ENCODE peak calls at places on chromosome 14, in seven cellular contexts. F is neuronal stem cell, Q is endothelial cell of umbilical vein, M is fibroblast of lung, I is MM.1S, D is IMR-90, U is Karpas-422. S is an unnamed sample.

GRCh38 chr14:67428501-67429031 is 16.6 kb upstream of the PLEK2 start:
- DNase-seq in Q (no peak), M (peak; percentile 82), F (no peak), U (no peak), D (peak; percentile 75), I (no peak), S (peak; percentile 59)

GRCh38 chr14:53278602-53279506 is 125.7 kb upstream of the DDHD1 start:
- DNase-seq in U (peak; percentile 46), D (peak; percentile 89), Q (peak; percentile 66), F (no peak), M (peak; percentile 52), I (no peak), S (peak; percentile 73)

GRCh38 chr14:60670994-60671393 is 21.7 kb upstream of the SIX1 start:
- DNase-seq in D (peak; percentile 8), F (no peak), M (no peak), U (no peak), Q (no peak), I (no peak), S (no peak)

GRCh38 chr14:73376585-73376984 is 81.8 kb downstream of the NUMB start:
- DNase-seq in D (no peak), Q (no peak), I (no peak), F (no peak), U (no peak), M (no peak), S (no peak)

GRCh38 chr14:94961761-94962575 is 192.1 kb upstream of the GSC start:
- DNase-seq in F (no peak), I (no peak), M (no peak), U (no peak), D (no peak), Q (no peak), S (no peak)

GRCh38 chr14:61925043-61925442 is 162.8 kb downstream of the SNAPC1 start:
- DNase-seq in Q (peak; percentile 6), I (no peak), F (no peak), D (peak; percentile 29), U (peak; percentile 84), M (peak; percentile 28), S (peak; percentile 16)

GRCh38 chr14:64693766-64694165 is 10.5 kb upstream of the PLEKHG3 start:
- DNase-seq in Q (no peak), U (no peak), I (no peak), F (no peak), D (no peak), M (no peak), S (no peak)

GRCh38 chr14:35534884-35535793 is 1.2 kb downstream of the INSM2 start:
- DNase-seq in F (peak; percentile 84), M (peak; percentile 61), I (peak; percentile 48), U (peak; percentile 61), D (peak; percentile 62), Q (peak; percentile 69), S (peak; percentile 68)

GRCh38 chr14:58750321-58751269 is 112.8 kb downstream of the DACT1 start:
- DNase-seq in I (no peak), U (no peak), F (no peak), Q (no peak), M (no peak), D (no peak), S (no peak)

GRCh38 chr14:97056086-97056485 is 258.9 kb downstream of the VRK1 start:
- DNase-seq in Q (no peak), I (no peak), D (no peak), U (no peak), F (no peak), M (no peak), S (no peak)

GRCh38 chr14:94638330-94638729 is 26.1 kb downstream of the SERPINA3 start:
- DNase-seq in U (no peak), Q (no peak), M (peak; percentile 41), F (no peak), D (peak; percentile 11), I (no peak), S (peak; percentile 46)

GRCh38 chr14:72715215-72715909 is 178.5 kb downstream of the DPF3 start:
- DNase-seq in I (no peak), Q (no peak), D (peak; percentile 18), F (no peak), U (no peak), M (peak; percentile 47), S (no peak)

GRCh38 chr14:96352708-96353107 is 10.4 kb downstream of the ATG2B start:
- DNase-seq in I (no peak), D (peak; percentile 73), U (no peak), M (peak; percentile 17), F (no peak), Q (no peak), S (no peak)

GRCh38 chr14:89534896-89535615 is 118.0 kb upstream of the FOXN3 start:
- DNase-seq in U (no peak), F (no peak), M (peak; percentile 79), Q (peak; percentile 46), D (peak; percentile 72), I (no peak), S (peak; percentile 2)

GRCh38 chr14:32217301-32217700 is 14.2 kb upstream of the RNU6-8 start:
- DNase-seq in D (no peak), M (no peak), I (no peak), F (no peak), U (no peak), Q (no peak), S (no peak)

GRCh38 chr14:95102678-95103039 is 54.7 kb downstream of the DICER1 start:
- DNase-seq in D (no peak), I (no peak), Q (no peak), F (no peak), U (no peak), M (peak; percentile 4), S (no peak)

GRCh38 chr14:71532790-71533189 is 399.4 kb upstream of the RGS6 start:
- DNase-seq in Q (no peak), I (no peak), U (no peak), M (no peak), F (no peak), D (no peak), S (no peak)

GRCh38 chr14:95520346-95520745 is 3.9 kb upstream of the SYNE3 start:
- DNase-seq in Q (no peak), D (no peak), M (no peak), F (no peak), I (no peak), U (no peak), S (no peak)

DNA sequence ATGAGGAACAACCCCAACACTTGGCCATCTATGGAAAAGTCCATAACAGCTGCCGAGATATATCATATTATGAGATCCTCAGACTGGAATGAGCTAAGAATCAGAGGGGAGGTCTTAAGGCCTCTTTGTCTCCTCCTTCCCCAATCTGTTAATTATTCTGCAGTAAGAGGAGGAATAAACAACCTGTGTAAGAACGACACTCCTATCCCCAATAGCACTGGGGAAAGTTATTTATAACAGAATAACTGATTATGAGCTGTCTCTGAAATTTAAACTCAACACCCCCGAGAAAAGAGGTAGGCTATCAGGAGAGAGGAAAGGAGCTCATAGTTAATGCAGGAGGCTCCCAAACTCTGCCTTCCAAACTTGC is 68.0 kb downstream of the NIN start:
- DNase-seq in I (no peak), U (no peak), M (no peak), F (no peak), D (no peak), Q (no peak), S (no peak)
- H3K9ac ChIP-seq in I (no peak overlapping the region), U (no peak overlapping the region), M (no peak overlapping the region), F (no peak overlapping the region), D (no peak overlapping the region), Q (no peak overlapping the region), S (no peak overlapping the region)

GRCh38 chr14:84485016-84485415 is 1044.9 kb upstream of the FLRT2 start:
- DNase-seq in Q (no peak), D (no peak), F (no peak), M (no peak), U (no peak), I (no peak), S (no peak)

GRCh38 chr14:84483072-84483410 is 1046.9 kb upstream of the FLRT2 start:
- DNase-seq in F (peak; percentile 9), Q (peak; percentile 66), I (no peak), M (no peak), D (no peak), U (no peak), S (no peak)

GRCh38 chr14:84477996-84478395 is 1051.9 kb upstream of the FLRT2 start:
- DNase-seq in D (no peak), I (no peak), U (no peak), Q (no peak), M (peak; percentile 12), F (no peak), S (no peak)

GRCh38 chr14:84482256-84483071 is 1047.5 kb upstream of the FLRT2 start:
- DNase-seq in Q (peak; percentile 71), M (peak; percentile 83), D (peak; percentile 75), F (peak; percentile 12), U (no peak), I (no peak), S (no peak)
- H2AFZ ChIP-seq in Q (peak overlapping the region; percentile 92), M (no peak overlapping the region), D (no peak overlapping the region), F (peak overlapping the region; percentile 3), U (no peak overlapping the region), I (no peak overlapping the region), S (no peak overlapping the region)

GRCh38 chr14:69262516-69262915 is 2.6 kb downstream of the GALNT16 start:
- DNase-seq in M (no peak), F (no peak), U (no peak), I (no peak), Q (no peak), D (no peak), S (no peak)
- H3K9ac ChIP-seq in M (no peak overlapping the region), F (no peak overlapping the region), U (no peak overlapping the region), I (no peak overlapping the region), Q (no peak overlapping the region), D (no peak overlapping the region), S (no peak overlapping the region)

GRCh38 chr14:37665479-37665878 is 70.0 kb downstream of the TTC6 start:
- DNase-seq in D (no peak), U (no peak), Q (no peak), I (no peak), F (no peak), M (no peak), S (no peak)

GRCh38 chr14:37668646-37669045 is 73.2 kb downstream of the TTC6 start:
- DNase-seq in I (no peak), D (peak; percentile 84), M (peak; percentile 59), U (no peak), F (no peak), Q (no peak), S (peak; percentile 62)

GRCh38 chr14:37665951-37666350 is 70.5 kb downstream of the TTC6 start:
- DNase-seq in F (no peak), U (no peak), D (no peak), I (no peak), M (no peak), Q (no peak), S (no peak)

GRCh38 chr14:37658174-37658573 is 62.7 kb downstream of the TTC6 start:
- DNase-seq in I (no peak), M (no peak), D (no peak), U (no peak), Q (no peak), F (no peak), S (no peak)

GRCh38 chr14:37663498-37663897 is 68.1 kb downstream of the TTC6 start:
- DNase-seq in M (no peak), I (no peak), D (no peak), F (no peak), Q (no peak), U (no peak), S (no peak)
- H2AFZ ChIP-seq in M (no peak overlapping the region), I (no peak overlapping the region), D (no peak overlapping the region), F (no peak overlapping the region), Q (no peak overlapping the region), U (no peak overlapping the region), S (no peak overlapping the region)

GRCh38 chr14:75559451-75560187 is 18.8 kb upstream of the FLVCR2 start:
- DNase-seq in M (peak; percentile 18), D (peak; percentile 30), U (no peak), F (no peak), I (peak; percentile 21), Q (no peak), S (peak; percentile 93)
- H3K9ac ChIP-seq in M (no peak overlapping the region), D (no peak overlapping the region), U (no peak overlapping the region), F (no peak overlapping the region), I (no peak overlapping the region), Q (no peak overlapping the region), S (peak overlapping the region; percentile 42)

GRCh38 chr14:77409131-77409533 is 14.2 kb downstream of the NOXRED1 start:
- DNase-seq in U (peak; percentile 79), F (no peak), I (no peak), M (peak; percentile 11), Q (no peak), D (no peak), S (peak; percentile 18)
- H2AFZ ChIP-seq in U (peak overlapping the region; percentile 11), F (peak overlapping the region; percentile 65), I (no peak overlapping the region), M (no peak overlapping the region), Q (no peak overlapping the region), D (no peak overlapping the region), S (no peak overlapping the region)

S was measured in mammary epithelial cell.